ENCODE peak calls at places on chromosome 9, in four cellular contexts. F is WTC11, M is SK-N-SH, D is K562. X is an unnamed sample.

GRCh38 chr9:108671156-108671555 is 184.6 kb downstream of the ACTL7B start:
- DNase-seq in M (no peak), D (peak), F (peak), X (no peak)

GRCh38 chr9:69818946-69819345 is 1.7 kb upstream of the CFAP95 start:
- DNase-seq in D (no peak), M (peak), F (no peak), X (no peak)

GRCh38 chr9:134925011-134925511 is 7.3 kb upstream of the FCN1 start:
- DNase-seq in M (no peak), F (no peak), D (no peak), X (no peak)

GRCh38 chr9:123769723-123770122 is 160.2 kb downstream of the DENND1A start:
- DNase-seq in D (no peak), M (no peak), F (no peak), X (peak)

GRCh38 chr9:84851935-84852585 is 182.5 kb downstream of the NTRK2 start:
- DNase-seq in F (peak), M (no peak), D (no peak), X (peak)

GRCh38 chr9:21970800-21971620 is 23.2 kb downstream of the CDKN2A start:
- DNase-seq in M (no peak), F (no peak), D (no peak), X (peak)

GRCh38 chr9:116594552-116594951 is 92.6 kb upstream of the TRIM32 start:
- DNase-seq in F (no peak), D (no peak), M (no peak), X (no peak)

GRCh38 chr9:124813496-124814177 is 36.7 kb downstream of the OLFML2A start:
- DNase-seq in M (peak), F (no peak), D (no peak), X (no peak)

GRCh38 chr9:69877852-69878507 is 57.4 kb downstream of the CFAP95 start:
- DNase-seq in M (peak), D (peak), F (no peak), X (no peak)

GRCh38 chr9:35488566-35489312 is 1.2 kb upstream of the RUSC2 start:
- DNase-seq in M (no peak), D (no peak), F (no peak), X (no peak)

GRCh38 chr9:81108391-81108790 is 581.0 kb downstream of the TLE1 start:
- DNase-seq in D (no peak), M (no peak), F (no peak), X (no peak)

GRCh38 chr9:98993570-98993945 is 49.9 kb downstream of the COL15A1 start:
- DNase-seq in D (no peak), M (no peak), F (no peak), X (no peak)

GRCh38 chr9:83355024-83355444 is 183.2 kb downstream of the FRMD3 start:
- DNase-seq in D (peak), M (no peak), F (no peak), X (no peak)

GRCh38 chr9:96080364-96080763 is 204.9 kb downstream of the ERCC6L2 start:
- DNase-seq in M (no peak), D (no peak), F (no peak), X (no peak)

GRCh38 chr9:127898433-127899199 is 787 bp downstream of the ST6GALNAC6 start:
- DNase-seq in D (peak), F (no peak), M (peak), X (no peak)

GRCh38 chr9:117725426-117725887 is 21.3 kb downstream of the TLR4 start:
- DNase-seq in D (no peak), M (no peak), F (no peak), X (no peak)

GRCh38 chr9:20728493-20729220 is 44.6 kb downstream of the FOCAD start:
- DNase-seq in F (no peak), M (no peak), D (no peak), X (no peak)

GRCh38 chr9:89640801-89641200 is 36.0 kb downstream of the GADD45G start:
- DNase-seq in M (no peak), D (no peak), F (no peak), X (no peak)

GRCh38 chr9:81562221-81563019 is 126.9 kb downstream of the TLE1 start:
- DNase-seq in D (no peak), M (no peak), F (no peak), X (no peak)

GRCh38 chr9:76351006-76351405 is 43.2 kb downstream of the RFK start:
- DNase-seq in F (no peak), M (no peak), D (no peak), X (no peak)

GRCh38 chr9:108910402-108910801 is 23.5 kb downstream of the ELP1 start:
- DNase-seq in D (no peak), F (no peak), M (no peak), X (no peak)

GRCh38 chr9:135573124-135573523 is 11.6 kb downstream of the PAEP start:
- DNase-seq in M (no peak), F (no peak), D (no peak), X (no peak)

GRCh38 chr9:112166176-112167140 is 8.6 kb downstream of the SUSD1 start:
- DNase-seq in M (no peak), F (no peak), D (peak), X (no peak)

GRCh38 chr9:90807006-90807405 is 5.4 kb downstream of the SYK start:
- DNase-seq in M (no peak), F (no peak), D (no peak), X (no peak)

GRCh38 chr9:108270041-108270440 is 585.7 kb downstream of the ACTL7B start:
- DNase-seq in F (peak), D (no peak), M (no peak), X (no peak)

GRCh38 chr9:97386265-97386633 is 25.6 kb upstream of the TDRD7 start:
- DNase-seq in M (no peak), D (no peak), F (no peak), X (no peak)

GRCh38 chr9:8188720-8189407 is 389.3 kb upstream of the DMAC1 start:
- DNase-seq in D (no peak), M (peak), F (no peak), X (no peak)

GRCh38 chr9:96603305-96604004 is 16.2 kb downstream of the CDC14B start:
- DNase-seq in D (no peak), M (no peak), F (no peak), X (no peak)

GRCh38 chr9:106287108-106287631 is 575.8 kb upstream of the ZNF462 start:
- DNase-seq in M (peak), F (no peak), D (no peak), X (no peak)

GRCh38 chr9:15244001-15244441 is 63.0 kb downstream of the TTC39B start:
- DNase-seq in D (no peak), M (no peak), F (no peak), X (no peak)

GRCh38 chr9:37239224-37239859 is 119.0 kb downstream of the ZCCHC7 start:
- DNase-seq in D (no peak), F (no peak), M (no peak), X (no peak)

GRCh38 chr9:61671276-61671973 is 481.6 kb downstream of the SPATA31A7 start:
- DNase-seq in F (no peak), D (no peak), M (peak), X (no peak)

GRCh38 chr9:98775831-98776441 is 20.4 kb downstream of the ANKS6 start:
- DNase-seq in F (peak), D (peak), M (peak), X (peak)

GRCh38 chr9:70170151-70170795 is 88.5 kb upstream of the SMC5 start:
- DNase-seq in M (no peak), D (no peak), F (no peak), X (no peak)

GRCh38 chr9:21030389-21031035 is 928 bp downstream of the HACD4 start:
- DNase-seq in D (no peak), F (no peak), M (no peak), X (no peak)

GRCh38 chr9:24487250-24487861 is 58.3 kb downstream of the IZUMO3 start:
- DNase-seq in M (no peak), D (no peak), F (no peak), X (no peak)

GRCh38 chr9:98248737-98249474 is 6.5 kb downstream of the TBC1D2 start:
- DNase-seq in F (no peak), D (peak), M (no peak), X (no peak)

GRCh38 chr9:134843740-134844139 is 36.9 kb upstream of the FCN2 start:
- DNase-seq in M (no peak), F (no peak), D (no peak), X (no peak)

DNA sequence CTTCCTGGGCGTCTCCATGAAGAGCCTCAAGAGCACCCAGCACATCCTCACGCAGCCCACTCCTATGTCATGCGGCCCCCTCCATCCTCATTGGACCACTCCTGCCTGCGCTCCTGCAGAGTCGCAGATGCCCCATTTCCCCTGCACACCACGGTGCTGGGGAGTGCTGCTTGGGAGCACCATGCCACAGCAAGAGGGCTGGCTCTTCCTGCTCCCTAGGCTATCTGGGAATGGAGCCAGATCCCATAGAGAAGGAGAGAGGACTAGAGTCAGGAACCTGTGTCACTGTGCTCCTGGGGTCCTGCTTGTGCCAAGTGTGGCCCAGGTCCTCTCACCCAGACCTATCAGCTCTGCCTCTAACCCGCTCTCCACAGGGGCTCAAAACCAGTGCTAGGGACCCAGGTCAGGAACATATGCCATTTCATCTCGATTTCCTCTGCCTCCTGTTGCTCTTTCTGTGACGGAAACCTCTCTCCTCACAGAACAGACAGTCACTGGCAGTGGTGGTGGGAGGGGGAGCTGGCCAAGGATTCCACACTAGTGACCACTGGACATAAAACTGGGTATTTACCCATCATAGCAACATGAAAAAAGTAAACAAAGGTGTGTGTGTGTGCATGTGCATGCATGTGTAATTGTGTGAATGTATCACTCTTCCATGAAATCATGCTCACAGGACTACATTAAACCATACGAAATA is 178.4 kb downstream of the TTLL11 start:
- DNase-seq in F (no peak), D (no peak), M (no peak), X (no peak)
- TF ChIP-seq TEAD4 in F (no peak), D (no peak), M (no peak), X (no peak)

DNA sequence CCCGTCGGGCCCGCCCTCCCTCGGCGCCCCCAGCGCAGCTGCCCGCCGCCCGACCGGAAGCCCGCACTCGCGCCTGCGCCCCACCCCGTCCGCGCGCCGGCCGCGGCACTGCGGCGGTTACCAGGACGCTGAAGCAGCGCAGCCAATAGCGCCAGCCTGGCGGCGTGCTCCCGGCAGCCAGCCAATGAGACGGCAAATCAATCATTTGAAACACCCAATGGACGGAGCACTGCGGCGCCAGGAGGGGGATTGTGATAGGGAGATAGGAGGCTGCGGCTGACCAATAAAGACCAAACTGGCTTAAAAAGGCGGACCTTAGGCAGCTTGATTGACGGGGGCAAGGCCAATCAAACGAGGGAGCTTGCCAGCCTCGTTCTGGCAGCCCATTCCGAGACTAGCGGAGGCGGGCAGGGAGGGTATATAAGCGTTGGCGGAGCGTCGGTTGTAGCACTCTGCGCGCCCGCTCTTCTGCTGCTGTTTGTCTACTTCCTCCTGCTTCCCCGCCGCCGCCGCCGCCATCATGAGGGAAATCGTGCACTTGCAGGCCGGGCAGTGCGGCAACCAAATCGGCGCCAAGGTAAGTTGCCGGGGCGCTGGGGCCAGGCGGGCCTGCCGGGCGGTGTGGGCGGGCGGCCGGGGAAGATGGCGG is at the start of gene TUBB4B:
- DNase-seq in M (peak), D (peak), F (peak), X (peak)
- TF ChIP-seq TEAD4 in M (no peak), D (no peak), F (no peak), X (peak)

GRCh38 chr9:129307227-129307970 is 129.3 kb upstream of the IER5L start:
- DNase-seq in M (no peak), F (no peak), D (no peak), X (no peak)
- TF ChIP-seq TEAD4 in M (no peak), F (no peak), D (no peak), X (no peak)

GRCh38 chr9:79663878-79664277 is 92.1 kb downstream of the TLE4 start:
- DNase-seq in F (no peak), D (no peak), M (peak), X (no peak)

GRCh38 chr9:79665383-79665782 is 93.6 kb downstream of the TLE4 start:
- DNase-seq in M (no peak), D (no peak), F (no peak), X (no peak)

GRCh38 chr9:79665926-79666325 is 94.2 kb downstream of the TLE4 start:
- DNase-seq in F (no peak), M (no peak), D (no peak), X (no peak)

GRCh38 chr9:79663299-79663698 is 91.5 kb downstream of the TLE4 start:
- DNase-seq in D (no peak), F (no peak), M (no peak), X (no peak)

GRCh38 chr9:79664375-79664825 is 92.6 kb downstream of the TLE4 start:
- DNase-seq in F (no peak), D (no peak), M (no peak), X (no peak)
- TF ChIP-seq TEAD4 in F (no peak), D (no peak), M (no peak), X (no peak)

GRCh38 chr9:32399110-32399815 is 14.8 kb downstream of the ACO1 start:
- DNase-seq in M (no peak), D (no peak), F (no peak), X (no peak)
- TF ChIP-seq TEAD4 in M (no peak), D (no peak), F (no peak), X (no peak)

GRCh38 chr9:33379666-33380389 is 22.5 kb downstream of the AQP7 start:
- DNase-seq in F (no peak), M (no peak), D (no peak), X (no peak)

GRCh38 chr9:33378121-33378795 is 24.1 kb downstream of the AQP7 start:
- DNase-seq in M (no peak), D (no peak), F (no peak), X (no peak)

GRCh38 chr9:33377089-33377715 is 25.2 kb downstream of the AQP7 start:
- DNase-seq in M (no peak), D (peak), F (no peak), X (no peak)

GRCh38 chr9:33381231-33381791 is 21.1 kb downstream of the AQP7 start:
- DNase-seq in M (no peak), D (no peak), F (peak), X (peak)

GRCh38 chr9:33380390-33381094 is 21.8 kb downstream of the AQP7 start:
- DNase-seq in F (no peak), M (no peak), D (no peak), X (no peak)
- TF ChIP-seq TEAD4 in F (no peak), M (no peak), D (no peak), X (no peak)

DNA sequence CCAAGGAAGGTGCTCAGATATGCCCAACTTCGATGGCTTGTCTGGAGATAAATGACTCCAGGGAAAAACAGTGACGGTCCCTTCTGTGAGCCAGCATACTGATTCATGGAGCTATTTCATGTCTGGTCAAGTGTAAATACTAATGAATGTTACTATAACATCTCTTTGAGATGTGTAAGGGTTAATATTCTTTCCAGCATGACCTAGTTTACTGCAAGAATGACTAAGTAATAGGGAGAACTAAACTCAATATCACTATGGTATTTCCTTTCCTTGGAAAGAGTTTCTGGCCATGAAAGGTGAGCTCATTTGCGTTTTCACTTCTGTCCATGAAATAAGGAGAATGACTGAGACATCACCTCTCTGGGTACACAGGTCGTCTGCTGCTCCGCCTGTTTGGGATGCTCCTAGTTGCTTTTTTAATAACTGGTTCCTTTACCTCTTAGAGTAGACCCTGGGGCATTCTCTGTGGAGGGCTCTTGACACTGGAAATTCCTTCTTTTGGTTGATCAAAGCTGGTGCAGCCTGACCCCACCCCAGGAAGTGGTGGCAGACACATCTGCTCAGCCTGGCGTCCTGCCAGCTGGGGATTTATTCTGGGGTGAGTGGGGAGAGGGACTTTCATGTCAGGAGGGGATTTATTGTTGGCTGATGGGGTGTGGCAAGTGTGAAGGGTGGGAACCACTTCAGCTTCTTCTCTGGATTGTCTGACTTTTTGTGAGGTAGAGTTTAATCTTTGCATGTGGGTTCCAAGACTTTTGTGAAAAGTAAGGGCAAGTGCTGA is 250.0 kb upstream of the MPDZ start:
- DNase-seq in M (no peak), D (no peak), F (no peak), X (no peak)
- TF ChIP-seq TEAD4 in M (no peak), D (no peak), F (no peak), X (no peak)

GRCh38 chr9:38288502-38288901 is 104.0 kb upstream of the ALDH1B1 start:
- DNase-seq in D (no peak), F (no peak), M (peak), X (no peak)
- TF ChIP-seq TEAD4 in D (no peak), F (no peak), M (no peak), X (no peak)

GRCh38 chr9:87520172-87520683 is 22.6 kb downstream of the DAPK1 start:
- DNase-seq in D (no peak), M (no peak), F (no peak), X (no peak)

GRCh38 chr9:87519415-87519989 is 21.8 kb downstream of the DAPK1 start:
- DNase-seq in D (no peak), M (no peak), F (no peak), X (no peak)

GRCh38 chr9:87516931-87517300 is 19.2 kb downstream of the DAPK1 start:
- DNase-seq in M (no peak), D (no peak), F (no peak), X (no peak)

GRCh38 chr9:87517732-87518131 is 20.1 kb downstream of the DAPK1 start:
- DNase-seq in D (no peak), M (no peak), F (no peak), X (no peak)

DNA sequence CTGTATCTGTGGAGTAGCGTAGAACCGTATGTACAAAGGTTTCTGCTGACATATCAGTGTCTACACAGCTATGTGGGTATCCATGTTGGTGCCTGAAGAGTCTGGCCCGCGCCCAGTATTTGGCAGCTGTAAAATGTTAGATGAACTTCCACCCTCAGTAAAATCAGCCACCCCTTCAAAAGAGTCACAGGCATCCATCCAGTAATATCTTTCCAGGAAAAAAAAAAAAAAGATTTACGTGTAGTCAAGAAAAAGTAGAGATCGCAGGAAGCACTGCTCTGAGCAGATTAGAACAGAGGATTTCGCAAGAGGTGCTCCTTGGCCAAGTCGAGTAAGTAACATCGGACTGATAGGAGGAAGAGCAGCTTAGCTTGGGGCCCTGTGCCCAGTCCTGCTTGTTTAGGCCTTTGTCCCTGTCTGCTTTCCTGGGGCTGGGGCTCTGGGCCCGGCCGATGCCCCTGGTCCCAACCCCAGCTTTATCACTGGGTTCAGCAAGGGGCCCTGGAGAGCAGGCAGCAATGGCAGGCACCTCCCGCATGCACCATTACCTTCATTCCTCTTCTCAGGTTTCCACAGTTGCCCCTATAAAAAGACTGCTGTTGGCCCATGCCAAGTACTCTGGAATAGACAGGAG is 21.2 kb downstream of the DAPK1 start:
- DNase-seq in M (no peak), D (peak), F (no peak), X (no peak)
- TF ChIP-seq TEAD4 in M (no peak), D (no peak), F (no peak), X (no peak)